ENCODE peak calls at places on chromosomes 12 and 14, in six cellular contexts. Q, E, J, N, M and G are unnamed samples.

GRCh38 chr12:5102261-5102789 is 58.6 kb downstream of the KCNA5 start:
- DNase-seq in Q (no peak), E (no peak), J (no peak), N (no peak), M (no peak), G (no peak)

GRCh38 chr12:125381373-125381772 is 316.1 kb downstream of the AACS start:
- DNase-seq in Q (no peak), E (no peak), J (no peak), N (no peak), M (no peak), G (no peak)

GRCh38 chr12:75994069-75994740 is 37.4 kb downstream of the PHLDA1 start:
- DNase-seq in Q (no peak), E (no peak), J (no peak), N (no peak), M (no peak), G (no peak)

GRCh38 chr14:99454246-99454645 is 26.4 kb downstream of the SETD3 start:
- DNase-seq in Q (no peak), E (no peak), J (no peak), N (no peak), M (no peak), G (no peak)

GRCh38 chr12:2677142-2677880 is 117.5 kb upstream of the FKBP4 start:
- DNase-seq in Q (no peak), E (no peak), J (no peak), N (no peak), M (no peak), G (no peak)

GRCh38 chr14:68198713-68199464 is 379.3 kb downstream of the RAD51B start:
- DNase-seq in Q (no peak), E (no peak), J (no peak), N (no peak), M (no peak), G (peak)

GRCh38 chr12:102054345-102054744 is 7.4 kb downstream of the WASHC3 start:
- DNase-seq in Q (no peak), E (no peak), J (no peak), N (no peak), M (no peak), G (no peak)

GRCh38 chr14:31932675-31933074 is 144.4 kb upstream of the ARHGAP5 start:
- DNase-seq in Q (no peak), E (no peak), J (no peak), N (no peak), M (no peak), G (no peak)

GRCh38 chr12:88600272-88600671 is 20.0 kb upstream of the KITLG start:
- DNase-seq in Q (no peak), E (peak), J (no peak), N (no peak), M (no peak), G (no peak)

GRCh38 chr14:92625213-92625612 is 111.6 kb downstream of the RIN3 start:
- DNase-seq in Q (no peak), E (peak), J (no peak), N (no peak), M (no peak), G (no peak)

GRCh38 chr12:7837366-7837765 is 35.3 kb downstream of the SLC2A14 start:
- DNase-seq in Q (no peak), E (no peak), J (peak), N (peak), M (no peak), G (no peak)

GRCh38 chr14:64298773-64299172 is 4.6 kb upstream of the ESR2 start:
- DNase-seq in Q (no peak), E (no peak), J (no peak), N (no peak), M (no peak), G (peak)

GRCh38 chr12:97940629-97941028 is 478.0 kb downstream of the RMST start:
- DNase-seq in Q (no peak), E (no peak), J (no peak), N (no peak), M (no peak), G (no peak)

GRCh38 chr14:69986336-69986735 is 107.1 kb downstream of the SMOC1 start:
- DNase-seq in Q (no peak), E (no peak), J (no peak), N (no peak), M (no peak), G (no peak)

GRCh38 chr14:103033744-103034143 is 23.6 kb downstream of the CDC42BPB start:
- DNase-seq in Q (no peak), E (no peak), J (no peak), N (no peak), M (peak), G (no peak)

GRCh38 chr14:34688470-34689206 is 25.8 kb downstream of the CFL2 start:
- DNase-seq in Q (no peak), E (no peak), J (no peak), N (no peak), M (no peak), G (no peak)

GRCh38 chr12:89353188-89353822 is 1.0 kb upstream of the DUSP6 start:
- DNase-seq in Q (no peak), E (peak), J (peak), N (peak), M (peak), G (peak)